ENCODE peak calls at places on chromosomes 2 and 18, in nine cellular contexts. N, R, P, W, G, C, O, H and D are unnamed samples.

GRCh38 chr18:48121752-48122151 is 191.3 kb upstream of the SMAD2 start:
- DNase-seq in C (no peak), G (no peak), H (no peak), O (no peak), W (no peak), N (peak), P (no peak), R (no peak), D (no peak)

GRCh38 chr18:4605222-4605621 is 150.1 kb upstream of the DLGAP1 start:
- DNase-seq in O (no peak), G (no peak), R (no peak), C (no peak), H (no peak), P (no peak), N (no peak), W (no peak), D (no peak)

GRCh38 chr2:157692768-157693167 is 64.1 kb upstream of the ACVR1C start:
- DNase-seq in W (no peak), N (no peak), P (peak), H (no peak), R (no peak), C (peak), O (no peak), G (peak), D (no peak)

GRCh38 chr2:154158101-154158500 is 286.4 kb downstream of the GALNT13 start:
- DNase-seq in P (no peak), W (no peak), H (no peak), G (no peak), C (peak), O (no peak), R (no peak), N (no peak), D (no peak)

GRCh38 chr18:38966846-38967245 is 1401.2 kb upstream of the CELF4 start:
- DNase-seq in R (no peak), G (no peak), P (no peak), N (no peak), H (no peak), C (peak), O (no peak), W (no peak), D (no peak)

GRCh38 chr2:157625311-157625710 is 3.4 kb downstream of the ACVR1C start:
- DNase-seq in O (no peak), N (no peak), P (peak), G (no peak), R (no peak), H (no peak), C (no peak), W (no peak), D (no peak)

GRCh38 chr2:241003047-241003360 is 4.6 kb downstream of the SNED1 start:
- DNase-seq in H (no peak), G (no peak), N (no peak), W (no peak), P (no peak), C (no peak), R (no peak), O (no peak), D (no peak)

GRCh38 chr2:55418512-55419235 is 982 bp downstream of the CCDC88A start:
- DNase-seq in C (no peak), O (no peak), P (no peak), W (no peak), G (peak), H (no peak), R (no peak), N (no peak), D (no peak)

GRCh38 chr2:86301010-86301409 is 36.4 kb downstream of the REEP1 start:
- DNase-seq in N (peak), C (peak), O (no peak), G (no peak), P (no peak), W (no peak), R (no peak), H (no peak), D (no peak)

GRCh38 chr2:29322011-29322410 is 206.8 kb downstream of the CLIP4 start:
- DNase-seq in R (no peak), W (no peak), H (peak), C (peak), N (no peak), P (no peak), G (no peak), O (peak), D (no peak)

GRCh38 chr2:128789776-128790455 is 471.2 kb upstream of the HS6ST1 start:
- DNase-seq in R (no peak), O (no peak), H (no peak), N (peak), W (no peak), G (no peak), P (no peak), C (no peak), D (no peak)

GRCh38 chr2:43438858-43439655 is 156.8 kb downstream of the THADA start:
- DNase-seq in O (no peak), R (no peak), C (peak), G (peak), H (no peak), N (no peak), P (no peak), W (no peak), D (no peak)

GRCh38 chr2:80547344-80547743 is 242.8 kb upstream of the LRRTM1 start:
- DNase-seq in C (no peak), N (no peak), R (no peak), P (no peak), O (no peak), W (no peak), G (no peak), H (no peak), D (no peak)

GRCh38 chr18:62420151-62420512 is 95.0 kb downstream of the TNFRSF11A start:
- DNase-seq in H (peak), W (no peak), O (peak), R (no peak), P (peak), C (peak), N (no peak), G (peak), D (no peak)

GRCh38 chr2:207765960-207766582 is 3.6 kb downstream of the FZD5 start:
- DNase-seq in O (no peak), G (no peak), W (no peak), P (no peak), R (no peak), C (no peak), N (no peak), H (no peak), D (no peak)

GRCh38 chr2:231708773-231709635 is 679 bp downstream of the PTMA start:
- DNase-seq in P (no peak), C (peak), H (peak), O (peak), W (peak), N (no peak), R (peak), G (peak), D (peak)

GRCh38 chr2:193973781-193974180 is 1683.2 kb upstream of the SLC39A10 start:
- DNase-seq in N (no peak), O (no peak), P (no peak), G (no peak), H (no peak), C (no peak), R (no peak), W (no peak), D (no peak)

GRCh38 chr2:196939381-196939780 is 12.9 kb upstream of the PGAP1 start:
- DNase-seq in N (no peak), G (no peak), R (no peak), O (no peak), H (no peak), C (peak), P (no peak), W (no peak), D (no peak)

GRCh38 chr18:48319796-48320638 is 89.2 kb downstream of the ZBTB7C start:
- DNase-seq in N (no peak), G (peak), P (no peak), H (no peak), W (no peak), R (no peak), O (no peak), C (peak), D (no peak)

GRCh38 chr18:21330122-21330701 is 88.2 kb downstream of the GREB1L start:
- DNase-seq in R (no peak), N (no peak), O (no peak), H (no peak), W (no peak), G (peak), P (peak), C (peak), D (no peak)

GRCh38 chr2:227125506-227125905 is 38.5 kb downstream of the COL4A4 start:
- DNase-seq in C (peak), W (no peak), P (no peak), O (no peak), R (no peak), H (no peak), N (no peak), G (no peak), D (no peak)

GRCh38 chr2:199461455-199462166 is 3.9 kb upstream of the SATB2 start:
- DNase-seq in H (no peak), P (no peak), N (no peak), G (no peak), C (no peak), W (no peak), R (no peak), O (no peak), D (no peak)

GRCh38 chr2:207230261-207231105 is 64.7 kb upstream of the KLF7 start:
- DNase-seq in C (peak), P (no peak), O (no peak), W (no peak), H (no peak), N (no peak), R (no peak), G (peak), D (no peak)

GRCh38 chr2:236107536-236107935 is 60.6 kb downstream of the GBX2 start:
- DNase-seq in G (no peak), O (no peak), R (no peak), P (no peak), N (no peak), C (no peak), W (no peak), H (no peak), D (no peak)

GRCh38 chr2:147382322-147382948 is 462.4 kb upstream of the ACVR2A start:
- DNase-seq in P (no peak), H (no peak), W (peak), C (no peak), R (no peak), N (no peak), G (no peak), O (no peak), D (no peak)

GRCh38 chr18:13136689-13137040 is 81.9 kb upstream of the LDLRAD4 start:
- DNase-seq in O (peak), P (peak), H (no peak), W (no peak), C (no peak), R (no peak), N (no peak), G (no peak), D (no peak)

GRCh38 chr2:176555112-176555511 is 285.9 kb downstream of the MTX2 start:
- DNase-seq in H (no peak), O (no peak), W (no peak), N (no peak), C (no peak), P (no peak), G (no peak), R (no peak), D (no peak)

GRCh38 chr2:118169359-118170005 is 81.2 kb downstream of the INSIG2 start:
- DNase-seq in P (no peak), C (peak), H (peak), W (no peak), G (no peak), R (no peak), O (peak), N (peak), D (no peak)

GRCh38 chr2:223076573-223076972 is 24.6 kb downstream of the KCNE4 start:
- DNase-seq in W (no peak), N (no peak), H (no peak), R (no peak), C (peak), O (no peak), P (no peak), G (no peak), D (no peak)

GRCh38 chr18:156514-157230 is 1.7 kb upstream of the USP14 start:
- DNase-seq in N (no peak), C (no peak), R (no peak), H (no peak), G (no peak), P (no peak), W (no peak), O (no peak), D (no peak)